ENCODE peak calls at places on chromosomes 6 and 20, in nine cellular contexts. V, X, Z, D, A, U, N, G and B are unnamed samples.

GRCh38 chr6:19664050-19664449 is 173.1 kb upstream of the ID4 start:
- DNase-seq in V (no peak), X (no peak), Z (no peak), D (no peak), A (no peak), U (no peak), N (no peak), G (no peak), B (no peak)

GRCh38 chr6:8821921-8822512 is 386.7 kb upstream of the SLC35B3 start:
- DNase-seq in V (no peak), X (no peak), Z (no peak), D (no peak), A (no peak), U (no peak), N (no peak), G (no peak), B (no peak)

GRCh38 chr6:130912451-130912850 is 85.2 kb downstream of the SMLR1 start:
- DNase-seq in V (no peak), X (no peak), Z (no peak), D (no peak), A (no peak), U (no peak), N (no peak), G (no peak), B (no peak)

GRCh38 chr20:41454250-41454649 is 87.6 kb upstream of the EMILIN3 start:
- DNase-seq in V (no peak), X (no peak), Z (no peak), D (no peak), A (no peak), U (no peak), N (no peak), G (no peak), B (no peak)

GRCh38 chr6:30862156-30862875 is 22.0 kb upstream of the DDR1 start:
- DNase-seq in V (no peak), X (no peak), Z (no peak), D (no peak), A (no peak), U (no peak), N (no peak), G (no peak), B (no peak)

GRCh38 chr20:4026093-4026601 is 10.8 kb upstream of the RNF24 start:
- DNase-seq in V (peak), X (no peak), Z (peak), D (no peak), A (peak), U (peak), N (peak), G (no peak), B (no peak)

GRCh38 chr6:22113046-22113766 is 183.6 kb downstream of the PRL start:
- DNase-seq in V (no peak), X (no peak), Z (no peak), D (no peak), A (peak), U (peak), N (peak), G (no peak), B (no peak)

GRCh38 chr6:136037246-136037884 is 185.9 kb downstream of the PDE7B start:
- DNase-seq in V (no peak), X (no peak), Z (no peak), D (no peak), A (no peak), U (no peak), N (peak), G (no peak), B (no peak)

GRCh38 chr6:43376551-43376981 is 7.1 kb upstream of the ZNF318 start:
- DNase-seq in V (no peak), X (no peak), Z (no peak), D (no peak), A (no peak), U (no peak), N (no peak), G (no peak), B (no peak)

GRCh38 chr6:141326426-141326825 is 806.3 kb upstream of the GJE1 start:
- DNase-seq in V (no peak), X (no peak), Z (peak), D (no peak), A (peak), U (no peak), N (peak), G (no peak), B (no peak)

GRCh38 chr6:104325341-104326172 is 534.2 kb downstream of the HACE1 start:
- DNase-seq in V (peak), X (peak), Z (peak), D (peak), A (no peak), U (no peak), N (peak), G (no peak), B (no peak)

GRCh38 chr20:21693322-21693721 is 12.1 kb upstream of the PAX1 start:
- DNase-seq in V (peak), X (peak), Z (peak), D (no peak), A (no peak), U (no peak), N (no peak), G (no peak), B (no peak)

GRCh38 chr20:63567382-63568169 is 6.5 kb downstream of the HELZ2 start:
- DNase-seq in V (no peak), X (no peak), Z (no peak), D (peak), A (no peak), U (no peak), N (peak), G (no peak), B (no peak)

GRCh38 chr20:62931464-62931863 is 5.2 kb upstream of the DIDO1 start:
- DNase-seq in V (peak), X (no peak), Z (no peak), D (no peak), A (no peak), U (no peak), N (no peak), G (no peak), B (no peak)

GRCh38 chr6:148873868-148874267 is 127.0 kb downstream of the UST start:
- DNase-seq in V (no peak), X (no peak), Z (no peak), D (no peak), A (no peak), U (no peak), N (no peak), G (no peak), B (no peak)

GRCh38 chr6:54722328-54722727 is 124.2 kb upstream of the FAM83B start:
- DNase-seq in V (no peak), X (no peak), Z (no peak), D (no peak), A (no peak), U (no peak), N (no peak), G (no peak), B (no peak)

GRCh38 chr20:10524034-10524476 is 89.0 kb downstream of the SLX4IP start:
- DNase-seq in V (peak), X (peak), Z (no peak), D (peak), A (no peak), U (peak), N (peak), G (no peak), B (no peak)

GRCh38 chr6:34955447-34955846 is 66.4 kb downstream of the ANKS1A start:
- DNase-seq in V (no peak), X (no peak), Z (no peak), D (no peak), A (no peak), U (no peak), N (peak), G (no peak), B (no peak)

GRCh38 chr6:50864601-50865000 is 45.9 kb downstream of the TFAP2B start:
- DNase-seq in V (no peak), X (no peak), Z (no peak), D (no peak), A (no peak), U (no peak), N (no peak), G (no peak), B (no peak)

GRCh38 chr6:147361582-147361981 is 146.9 kb upstream of the SAMD5 start:
- DNase-seq in V (no peak), X (no peak), Z (no peak), D (no peak), A (no peak), U (no peak), N (no peak), G (no peak), B (no peak)

GRCh38 chr20:20360464-20360863 is 7.4 kb upstream of the INSM1 start:
- DNase-seq in V (peak), X (peak), Z (peak), D (peak), A (peak), U (no peak), N (peak), G (peak), B (no peak)

DNA sequence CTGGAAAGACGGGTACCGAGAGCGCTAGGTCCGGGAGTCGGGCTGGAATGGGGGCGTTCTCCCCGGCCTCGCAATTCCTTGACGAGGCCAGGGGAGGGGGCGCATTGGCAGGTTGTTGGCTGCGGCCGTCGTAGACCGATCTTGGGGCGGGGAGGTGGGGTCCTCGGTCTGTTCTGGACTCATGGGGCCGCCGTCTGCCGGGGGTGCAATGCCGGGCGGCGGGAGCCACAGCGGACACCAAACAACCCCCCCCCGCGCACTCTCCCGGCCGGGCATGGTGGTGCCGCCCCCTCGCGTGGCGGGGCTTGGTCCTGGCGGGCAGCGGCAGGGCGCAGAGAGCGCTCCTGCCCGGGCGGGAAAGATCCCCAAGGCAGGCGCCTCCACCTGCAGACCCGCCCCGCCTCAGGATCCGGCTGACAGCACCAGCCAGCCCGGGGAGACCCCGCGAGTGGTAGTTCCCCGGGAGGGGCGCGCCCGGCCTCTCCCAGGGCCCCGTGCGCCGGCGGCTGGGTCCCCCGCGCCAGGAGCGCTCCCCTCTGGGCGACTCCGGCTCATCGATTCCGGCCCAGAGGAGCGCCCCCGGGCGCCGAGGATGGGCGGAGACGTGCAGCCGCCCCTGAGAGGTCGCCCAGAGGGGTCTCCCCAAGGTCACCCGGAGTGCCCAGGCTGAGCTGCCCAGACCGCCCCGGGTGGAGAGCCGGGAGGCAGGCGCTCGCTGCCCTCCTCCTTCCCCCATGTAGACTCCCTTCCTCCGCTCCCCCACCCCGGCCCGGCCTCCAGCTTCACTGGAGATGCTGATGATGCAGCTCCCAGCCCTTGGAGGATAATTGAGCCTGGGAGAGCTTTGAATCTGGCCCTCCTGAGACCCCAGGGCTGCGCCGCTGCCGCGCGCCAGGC is 709 bp downstream of the PPP1R16B start:
- DNase-seq in V (peak), X (peak), Z (no peak), D (peak), A (no peak), U (no peak), N (no peak), G (peak), B (peak)
- TF ChIP-seq CTCF in V (peak), X (no peak), Z (no peak), D (no peak), A (no peak), U (no peak), N (no peak), G (no peak), B (no peak)

GRCh38 chr20:24479595-24479994 is 10.2 kb downstream of the SYNDIG1 start:
- DNase-seq in V (peak), X (no peak), Z (no peak), D (no peak), A (no peak), U (no peak), N (no peak), G (no peak), B (no peak)
- TF ChIP-seq CTCF in V (peak), X (no peak), Z (no peak), D (no peak), A (no peak), U (no peak), N (no peak), G (no peak), B (no peak)

GRCh38 chr6:73308712-73309533 is 45.2 kb downstream of the DPPA5 start:
- DNase-seq in V (peak), X (peak), Z (peak), D (peak), A (no peak), U (no peak), N (peak), G (no peak), B (no peak)
- TF ChIP-seq CTCF in V (peak), X (no peak), Z (peak), D (no peak), A (peak), U (no peak), N (peak), G (peak), B (no peak)

DNA sequence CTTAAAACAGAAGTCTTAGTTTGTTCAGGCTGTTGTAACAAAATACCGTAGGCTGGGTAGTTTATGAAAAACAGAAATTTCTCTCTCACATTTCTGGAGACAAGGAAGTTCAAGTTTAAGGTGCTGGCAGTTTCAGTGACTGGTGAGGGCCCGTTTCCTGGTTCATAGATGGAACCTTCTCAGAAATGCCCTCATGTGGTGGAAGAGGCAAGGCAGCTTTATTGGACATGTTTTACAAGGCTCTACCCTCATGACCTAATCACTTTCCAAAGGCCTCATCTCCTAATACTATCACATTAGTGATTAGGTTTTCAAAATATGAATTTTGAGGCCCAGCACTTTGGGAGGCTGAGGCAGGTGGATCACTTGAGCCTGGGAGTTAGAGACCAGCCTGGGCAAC is 2.4 kb downstream of the HEBP2 start:
- DNase-seq in V (peak), X (no peak), Z (no peak), D (peak), A (no peak), U (no peak), N (no peak), G (no peak), B (no peak)
- TF ChIP-seq CTCF in V (no peak), X (no peak), Z (no peak), D (no peak), A (no peak), U (no peak), N (no peak), G (no peak), B (no peak)